ENCODE peak calls at places on chromosome 7, in four cellular contexts. T is HepG2, K is GM12878, X is SK-N-SH. P is an unnamed sample.

GRCh38 chr7:48154792-48155413 is 16.4 kb upstream of the ABCA13 start:
- DNase-seq in T (peak; percentile 73), K (no peak), X (peak; percentile 32), P (peak; percentile 9)

GRCh38 chr7:151239837-151240459 is 7.7 kb downstream of the CHPF2 start:
- DNase-seq in T (no peak), K (no peak), X (peak; percentile 25), P (no peak)

GRCh38 chr7:99953649-99954048 is 22.2 kb downstream of the AZGP1 start:
- DNase-seq in T (no peak), K (no peak), X (no peak), P (no peak)

GRCh38 chr7:27199820-27200760 is at the start of gene HOXA13:
- DNase-seq in T (no peak), K (no peak), X (peak; percentile 84), P (no peak)

GRCh38 chr7:45173596-45174327 is 16.2 kb downstream of the RAMP3 start:
- DNase-seq in T (no peak), K (no peak), X (no peak), P (no peak)

GRCh38 chr7:10802011-10802410 is 171.7 kb upstream of the PHF14 start:
- DNase-seq in T (no peak), K (no peak), X (no peak), P (no peak)

GRCh38 chr7:23347682-23348180 is 48.6 kb downstream of the MALSU1 start:
- DNase-seq in T (no peak), K (no peak), X (no peak), P (peak; percentile 56)

GRCh38 chr7:30206942-30207341 is 72.2 kb downstream of the MTURN start:
- DNase-seq in T (no peak), K (no peak), X (no peak), P (no peak)

GRCh38 chr7:127876393-127876792 is 154.8 kb downstream of the LRRC4 start:
- DNase-seq in T (no peak), K (no peak), X (no peak), P (no peak)

GRCh38 chr7:98283127-98283886 is 1.8 kb downstream of the BRI3 start:
- DNase-seq in T (no peak), K (no peak), X (peak; percentile 26), P (no peak)

GRCh38 chr7:18345641-18346234 is 149.8 kb upstream of the HDAC9 start:
- DNase-seq in T (peak; percentile 35), K (no peak), X (peak; percentile 21), P (peak; percentile 19)

GRCh38 chr7:105296491-105296890 is 92.2 kb downstream of the SRPK2 start:
- DNase-seq in T (no peak), K (no peak), X (no peak), P (no peak)

GRCh38 chr7:158811894-158812293 is 17.4 kb downstream of the ESYT2 start:
- DNase-seq in T (no peak), K (no peak), X (no peak), P (peak; percentile 21)

GRCh38 chr7:77838929-77839491 is 40.4 kb downstream of the PHTF2 start:
- DNase-seq in T (no peak), K (no peak), X (no peak), P (no peak)

GRCh38 chr7:24883632-24884013 is 96.4 kb downstream of the OSBPL3 start:
- DNase-seq in T (no peak), K (no peak), X (no peak), P (no peak)

GRCh38 chr7:64793106-64793755 is 997 bp upstream of the ZNF138 start:
- DNase-seq in T (no peak), K (no peak), X (no peak), P (peak; percentile 67)

GRCh38 chr7:84647797-84648762 is 453.5 kb upstream of the SEMA3A start:
- DNase-seq in T (no peak), K (no peak), X (no peak), P (no peak)

GRCh38 chr7:45680776-45681175 is 106.6 kb downstream of the ADCY1 start:
- DNase-seq in T (no peak), K (no peak), X (no peak), P (no peak)

GRCh38 chr7:104906546-104906945 is 107.5 kb upstream of the KMT2E start:
- DNase-seq in T (no peak), K (no peak), X (no peak), P (no peak)

GRCh38 chr7:82699773-82700186 is 256.2 kb upstream of the CACNA2D1 start:
- DNase-seq in T (no peak), K (no peak), X (no peak), P (no peak)

GRCh38 chr7:140017543-140017942 is 45.2 kb downstream of the PARP12 start:
- DNase-seq in T (no peak), K (no peak), X (no peak), P (no peak)

GRCh38 chr7:94577357-94577756 is 67.7 kb downstream of the CASD1 start:
- DNase-seq in T (peak; percentile 20), K (no peak), X (no peak), P (no peak)

GRCh38 chr7:46786221-46786951 is 795.5 kb downstream of the TNS3 start:
- DNase-seq in T (no peak), K (no peak), X (no peak), P (no peak)

GRCh38 chr7:118944271-118944670 is 719.8 kb downstream of the ANKRD7 start:
- DNase-seq in T (no peak), K (no peak), X (no peak), P (no peak)

GRCh38 chr7:70568674-70569334 is 563.1 kb upstream of the GALNT17 start:
- DNase-seq in T (no peak), K (no peak), X (no peak), P (no peak)

GRCh38 chr7:85274452-85274851 is 87.6 kb upstream of the SEMA3D start:
- DNase-seq in T (no peak), K (no peak), X (no peak), P (no peak)

GRCh38 chr7:37915438-37915837 is 1.2 kb downstream of the SFRP4 start:
- DNase-seq in T (no peak), K (no peak), X (peak; percentile 49), P (no peak)

GRCh38 chr7:27165655-27166474 is 528 bp upstream of the HOXA9 start:
- DNase-seq in T (no peak), K (no peak), X (no peak), P (no peak)

DNA sequence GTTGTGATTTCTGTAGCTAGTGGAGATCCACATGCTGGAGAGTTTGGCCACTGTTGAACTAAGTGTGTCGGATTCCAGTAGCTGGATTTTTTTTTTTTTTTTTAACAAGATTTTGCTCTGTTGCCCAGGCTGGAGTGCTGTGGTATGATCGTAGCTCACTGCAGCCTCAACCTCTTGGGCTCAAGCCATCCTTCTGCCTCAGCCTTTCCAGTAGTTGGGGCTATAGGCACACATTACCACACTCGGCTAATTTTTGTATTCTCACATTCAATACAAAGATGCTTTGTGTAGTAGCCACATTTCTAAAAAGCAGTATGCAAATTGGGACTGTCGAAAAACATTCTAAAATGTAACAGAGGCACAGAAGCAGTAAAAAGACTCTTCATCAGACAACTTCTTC is 63.5 kb downstream of the RABGEF1 start:
- DNase-seq in T (no peak), K (no peak), X (no peak), P (no peak)
- TF ChIP-seq MXI1 in T (no peak), K (no peak), X (no peak), P (no peak)

DNA sequence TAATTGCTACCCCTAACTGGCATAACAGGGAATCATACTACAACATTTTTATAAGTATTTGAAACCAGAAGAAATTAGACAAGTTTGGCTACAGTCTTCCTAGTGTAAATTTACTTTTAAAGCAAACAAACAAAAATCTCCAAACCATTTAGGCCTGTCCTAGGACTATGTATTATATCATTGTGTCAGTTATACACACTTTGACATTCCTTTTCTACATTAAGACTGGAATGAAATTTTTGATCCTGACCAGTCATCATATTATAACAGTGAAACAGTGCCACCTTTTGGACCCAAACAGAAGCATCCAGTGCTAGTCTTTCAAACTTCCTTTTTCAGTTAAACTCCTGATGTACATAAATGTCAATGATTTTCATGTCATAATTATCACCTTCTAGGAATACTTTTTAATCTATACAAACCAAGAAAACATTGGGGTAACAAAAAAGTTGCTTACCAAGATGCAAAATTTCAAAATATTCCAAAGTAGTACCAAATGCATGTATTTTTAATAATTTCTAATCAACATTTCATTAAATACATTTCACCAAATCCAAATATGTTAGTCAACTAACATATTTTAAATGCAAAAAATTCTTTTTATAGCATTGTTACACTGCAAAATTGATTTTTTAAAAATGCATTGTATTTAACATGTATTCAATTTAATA is 75.7 kb downstream of the IMMP2L start:
- DNase-seq in T (peak; percentile 41), K (peak; percentile 13), X (peak; percentile 74), P (peak; percentile 44)
- TF ChIP-seq SMC3 in T (peak; percentile 74), K (peak; percentile 63), X (peak; percentile 86), P (peak; percentile 89)

GRCh38 chr7:36208997-36209813 is 56.2 kb downstream of the EEPD1 start:
- DNase-seq in T (peak; percentile 35), K (no peak), X (no peak), P (no peak)
- TF ChIP-seq FOXM1 in T (no peak), K (no peak), X (no peak), P (no peak)

DNA sequence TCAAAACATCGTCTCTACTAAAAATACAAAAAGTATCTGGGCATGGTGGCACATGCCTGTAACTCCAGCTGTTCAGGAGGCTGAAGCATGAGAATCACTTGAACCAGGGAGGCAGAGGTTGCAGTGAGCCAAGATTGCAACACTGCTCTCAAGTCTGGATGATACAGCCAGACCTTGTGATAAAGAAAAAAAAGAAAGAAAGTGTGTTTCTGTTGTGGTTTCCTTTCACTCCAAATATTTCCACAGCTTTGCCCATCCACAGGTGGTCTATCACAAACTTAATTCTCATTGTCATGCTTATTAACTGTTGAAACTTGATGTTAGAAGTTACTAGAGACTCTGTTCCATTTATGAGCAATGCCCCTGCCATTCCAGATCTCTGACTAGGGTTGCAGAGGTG is 316.0 kb upstream of the SEMA3C start:
- DNase-seq in T (no peak), K (no peak), X (no peak), P (no peak)
- TF ChIP-seq MXI1 in T (no peak), K (no peak), X (no peak), P (no peak)

GRCh38 chr7:93194368-93194767 is 31.9 kb downstream of the HEPACAM2 start:
- DNase-seq in T (peak; percentile 3), K (no peak), X (no peak), P (no peak)
- TF ChIP-seq SMC3 in T (no peak), K (no peak), X (no peak), P (no peak)

GRCh38 chr7:121395961-121396757 is at the start of gene FAM3C:
- DNase-seq in T (peak; percentile 81), K (peak; percentile 53), X (peak; percentile 100), P (peak; percentile 99)
- TF ChIP-seq FOXM1 in T (no peak), K (peak; percentile 61), X (no peak), P (no peak)

GRCh38 chr7:50653997-50654425 is 88.8 kb upstream of the DDC start:
- DNase-seq in T (no peak), K (no peak), X (no peak), P (no peak)
- TF ChIP-seq MXI1 in T (no peak), K (no peak), X (no peak), P (no peak)

GRCh38 chr7:19413444-19413965 is 268.3 kb upstream of the FERD3L start:
- DNase-seq in T (no peak), K (no peak), X (no peak), P (no peak)
- TF ChIP-seq SMC3 in T (no peak), K (no peak), X (no peak), P (no peak)

DNA sequence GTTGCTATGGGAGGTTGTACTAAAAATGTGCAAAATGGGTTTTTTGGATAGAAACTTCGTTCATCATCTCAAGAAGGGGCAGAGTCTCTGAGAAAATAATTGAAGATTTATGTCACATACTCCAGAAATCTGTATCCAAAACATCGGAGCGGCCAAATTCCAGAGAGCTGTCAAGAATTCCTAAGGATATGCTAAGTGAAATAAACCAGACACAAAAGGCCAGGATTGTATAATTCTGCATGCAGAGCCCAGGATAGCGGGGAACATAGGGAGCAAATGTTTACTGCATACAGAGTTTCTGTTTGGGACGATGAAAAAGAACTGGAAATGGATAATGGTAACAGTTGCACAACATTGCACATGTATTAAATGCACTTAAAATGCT is 224.2 kb upstream of the AUTS2 start:
- DNase-seq in T (no peak), K (no peak), X (no peak), P (no peak)
- TF ChIP-seq FOXM1 in T (no peak), K (no peak), X (no peak), P (no peak)

P was measured in K562.